ENCODE peak calls at places on chromosome 4, in five cellular contexts. H is H1, N is HepG2, B is suprapubic skin, X is A549. P is an unnamed sample.
A peak's percentile ranks its signal among the peaks of the same experiment; 100 is the strongest.

GRCh38 chr4:24419147-24420034 is 165.0 kb downstream of the DHX15 start:
- DNase-seq in H (peak; percentile 41), N (peak; percentile 47), B (peak; percentile 76), X (peak; percentile 64), P (peak; percentile 79)

GRCh38 chr4:169404959-169405358 is 134.2 kb upstream of the SH3RF1 start:
- DNase-seq in H (peak; percentile 17), N (no peak), B (no peak), X (peak; percentile 19), P (no peak)

GRCh38 chr4:8506373-8507250 is 66.0 kb downstream of the TRMT44 start:
- DNase-seq in H (no peak), N (no peak), B (no peak), X (no peak), P (peak; percentile 18)

GRCh38 chr4:172850838-172851237 is 317.8 kb upstream of the GALNT7 start:
- DNase-seq in H (no peak), N (no peak), B (no peak), X (peak; percentile 59), P (no peak)

GRCh38 chr4:37885496-37885895 is 5.4 kb upstream of the TBC1D1 start:
- DNase-seq in H (no peak), N (no peak), B (no peak), X (no peak), P (peak; percentile 42)

GRCh38 chr4:180057891-180058643 is 2185.1 kb upstream of the TENM3 start:
- DNase-seq in H (no peak), N (no peak), B (no peak), X (peak; percentile 2), P (peak; percentile 13)

GRCh38 chr4:87567191-87567590 is 38.0 kb upstream of the SPARCL1 start:
- DNase-seq in H (no peak), N (no peak), B (no peak), X (no peak), P (no peak)

GRCh38 chr4:185587444-185588161 is 52.3 kb upstream of the PDLIM3 start:
- DNase-seq in H (no peak), N (no peak), B (no peak), X (no peak), P (peak; percentile 80)

GRCh38 chr4:88514557-88515511 is 8.7 kb downstream of the PYURF start:
- DNase-seq in H (no peak), N (peak; percentile 76), B (no peak), X (no peak), P (no peak)

GRCh38 chr4:77734928-77735327 is 84.2 kb downstream of the CNOT6L start:
- DNase-seq in H (peak; percentile 2), N (peak; percentile 71), B (no peak), X (no peak), P (peak; percentile 10)

GRCh38 chr4:127783026-127783769 is 1.1 kb downstream of the HSPA4L start:
- DNase-seq in H (no peak), N (peak; percentile 77), B (peak; percentile 87), X (peak; percentile 64), P (peak; percentile 65)

GRCh38 chr4:185318679-185319078 is 77.0 kb downstream of the LRP2BP start:
- DNase-seq in H (no peak), N (peak; percentile 81), B (no peak), X (peak; percentile 50), P (no peak)

GRCh38 chr4:89784686-89785227 is 52.2 kb downstream of the SNCA start:
- DNase-seq in H (no peak), N (no peak), B (no peak), X (no peak), P (no peak)

GRCh38 chr4:702618-703048 is 3.0 kb upstream of the PCGF3 start:
- DNase-seq in H (no peak), N (no peak), B (no peak), X (no peak), P (no peak)

GRCh38 chr4:123588631-123589223 is 192.1 kb downstream of the SPRY1 start:
- DNase-seq in H (no peak), N (peak; percentile 86), B (no peak), X (peak; percentile 44), P (peak; percentile 18)

GRCh38 chr4:40232610-40233009 is 35.8 kb downstream of the RHOH start:
- DNase-seq in H (no peak), N (no peak), B (no peak), X (no peak), P (no peak)

GRCh38 chr4:121696140-121696640 is 590 bp downstream of the ANXA5 start:
- DNase-seq in H (no peak), N (peak; percentile 39), B (peak; percentile 91), X (peak; percentile 63), P (peak; percentile 76)

GRCh38 chr4:97987019-97987648 is 156.1 kb downstream of the STPG2 start:
- DNase-seq in H (no peak), N (peak; percentile 4), B (no peak), X (peak; percentile 24), P (no peak)
- TF ChIP-seq CTCF in H (no peak), N (peak; percentile 45), B (peak; percentile 12), X (peak; percentile 53), P (peak; percentile 25)

GRCh38 chr4:187183826-187184225 is 460.2 kb upstream of the FAT1 start:
- DNase-seq in H (no peak), N (no peak), B (no peak), X (no peak), P (no peak)

GRCh38 chr4:187188118-187188517 is 464.5 kb upstream of the FAT1 start:
- DNase-seq in H (no peak), N (no peak), B (no peak), X (no peak), P (no peak)

GRCh38 chr4:187179086-187180070 is 455.7 kb upstream of the FAT1 start:
- DNase-seq in H (no peak), N (no peak), B (no peak), X (no peak), P (no peak)

GRCh38 chr4:187184513-187184912 is 460.9 kb upstream of the FAT1 start:
- DNase-seq in H (no peak), N (no peak), B (no peak), X (no peak), P (peak; percentile 75)

GRCh38 chr4:187183351-187183750 is 459.7 kb upstream of the FAT1 start:
- DNase-seq in H (no peak), N (no peak), B (no peak), X (no peak), P (no peak)
- TF ChIP-seq POLR2A in H (no peak), N (no peak), B (no peak), X (no peak), P (no peak)

DNA sequence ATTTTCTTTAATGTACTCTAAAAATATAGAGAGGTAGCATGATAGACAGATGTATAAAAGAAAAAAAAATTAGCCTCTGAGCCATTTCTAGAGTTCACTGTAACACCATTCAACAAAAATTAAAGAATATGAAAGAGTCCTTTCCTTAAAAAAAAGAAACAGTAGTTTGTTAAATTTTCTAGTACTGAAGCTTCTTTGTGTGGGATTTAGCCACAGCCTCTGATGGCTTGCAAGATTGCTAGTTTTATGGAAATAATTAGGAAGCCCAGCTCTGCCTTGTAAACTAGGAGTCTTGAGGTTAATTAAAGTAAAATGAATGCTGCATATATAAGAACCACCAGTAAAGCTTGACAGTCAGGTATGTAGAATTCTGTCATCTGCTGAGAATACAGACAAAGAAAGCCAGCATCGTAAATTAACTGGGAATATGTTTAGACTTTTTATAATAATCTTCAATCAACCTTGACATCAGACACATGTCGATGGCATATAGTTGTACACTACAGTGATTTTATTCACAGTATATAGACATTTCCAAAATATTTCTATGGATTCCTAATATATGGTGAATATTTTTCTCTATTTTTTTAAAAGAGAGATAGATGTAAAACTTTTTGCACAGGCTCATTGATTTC is 44.8 kb upstream of the NEIL3 start:
- DNase-seq in H (no peak), N (no peak), B (no peak), X (no peak), P (no peak)
- TF ChIP-seq EP300 in H (no peak), N (no peak), B (no peak), X (no peak), P (no peak)

DNA sequence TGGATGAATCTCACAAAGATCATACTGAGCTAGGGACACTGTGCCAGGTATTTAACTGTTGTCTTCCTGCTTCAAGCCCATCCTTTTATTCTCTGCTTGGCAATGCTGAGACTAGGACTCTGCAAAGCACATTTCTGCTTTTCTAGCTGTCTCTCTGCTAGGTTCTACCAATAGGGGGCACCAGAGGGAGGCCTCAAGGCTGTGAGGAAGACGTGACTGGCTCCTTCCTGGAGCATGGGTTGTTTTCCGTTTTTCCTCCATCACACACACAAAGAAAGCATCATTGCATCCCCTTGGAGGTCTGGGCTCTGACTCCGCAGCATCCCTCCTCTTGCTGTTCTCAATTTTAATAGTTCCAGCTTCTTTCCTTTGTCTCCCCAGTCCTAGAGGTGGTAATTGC is 10.9 kb upstream of the DCTD start:
- DNase-seq in H (no peak), N (no peak), B (no peak), X (peak; percentile 11), P (no peak)
- TF ChIP-seq CTCF in H (peak; percentile 60), N (peak; percentile 45), B (no peak), X (no peak), P (no peak)

DNA sequence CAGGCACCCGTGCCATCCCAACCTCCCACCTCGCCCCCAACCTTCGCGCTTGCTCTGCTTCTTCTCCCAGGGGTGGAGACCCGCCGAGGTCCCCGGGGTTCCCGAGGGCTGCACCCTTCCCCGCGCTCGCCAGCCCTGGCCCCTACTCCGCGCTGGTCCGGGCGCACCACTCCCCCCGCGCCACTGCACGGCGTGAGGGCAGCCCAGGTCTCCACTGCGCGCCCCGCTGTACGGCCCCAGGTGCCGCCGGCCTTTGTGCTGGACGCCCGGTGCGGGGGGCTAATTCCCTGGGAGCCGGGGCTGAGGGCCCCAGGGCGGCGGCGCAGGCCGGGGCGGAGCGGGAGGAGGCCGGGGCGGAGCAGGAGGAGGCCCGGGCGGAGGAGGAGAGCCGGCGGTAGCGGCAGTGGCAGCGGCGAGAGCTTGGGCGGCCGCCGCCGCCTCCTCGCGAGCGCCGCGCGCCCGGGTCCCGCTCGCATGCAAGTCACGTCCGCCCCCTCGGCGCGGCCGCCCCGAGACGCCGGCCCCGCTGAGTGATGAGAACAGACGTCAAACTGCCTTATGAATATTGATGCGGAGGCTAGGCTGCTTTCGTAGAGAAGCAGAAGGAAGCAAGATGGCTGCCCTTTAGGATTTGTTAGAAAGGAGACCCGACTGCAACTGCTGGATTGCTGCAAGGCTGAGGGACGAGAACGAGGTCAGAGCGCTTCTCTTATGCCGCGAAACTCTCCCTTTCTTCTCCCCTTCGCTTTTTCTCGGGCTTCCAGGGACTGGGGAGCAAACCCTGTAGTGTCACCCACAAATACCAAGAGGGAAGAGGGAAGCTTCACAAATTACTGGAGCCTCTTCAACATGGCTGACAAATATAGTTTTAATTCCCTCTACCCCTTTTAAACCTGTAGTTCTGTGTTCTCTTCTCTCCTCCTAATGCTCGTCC is at the start of gene TET2:
- DNase-seq in H (no peak), N (peak; percentile 61), B (peak; percentile 82), X (peak; percentile 79), P (peak; percentile 78)
- TF ChIP-seq POLR2A in H (peak; percentile 32), N (peak; percentile 36), B (no peak), X (peak; percentile 43), P (peak; percentile 60)